ENCODE peak calls at places on chromosome 4, in five cellular contexts. S is RCC 7860; Z is K562; J is stimulated activated CD4-positive, alpha-beta T cell treated with anti-CD3 and anti-CD28 coated beads, Interleukin-2, amount 100 ng/mL, for 48 hours; K is NCI-H187. M is an unnamed sample.

GRCh38 chr4:74793757-74794340 is 474 bp downstream of the BTC start:
- DNase-seq in Z (no peak), K (peak; percentile 68), S (no peak), J (no peak), M (no peak)

GRCh38 chr4:7660640-7661039 is 225.9 kb upstream of the PSAPL1 start:
- DNase-seq in Z (no peak), S (no peak), J (no peak), K (no peak), M (no peak)

GRCh38 chr4:38949416-38950051 is 81.9 kb downstream of the FAM114A1 start:
- DNase-seq in J (no peak), K (no peak), S (peak; percentile 43), Z (no peak), M (no peak)

GRCh38 chr4:78551420-78552351 is at the start of gene ANXA3:
- DNase-seq in K (peak; percentile 37), Z (peak; percentile 71), J (peak; percentile 2), S (no peak), M (no peak)

GRCh38 chr4:166622425-166622977 is 611.8 kb downstream of the SPOCK3 start:
- DNase-seq in J (no peak), Z (no peak), S (no peak), K (no peak), M (no peak)

GRCh38 chr4:159508917-159509500 is 406.1 kb downstream of the RAPGEF2 start:
- DNase-seq in Z (no peak), S (no peak), J (no peak), K (no peak), M (no peak)

GRCh38 chr4:6278801-6279197 is 9.1 kb downstream of the WFS1 start:
- DNase-seq in S (no peak), K (no peak), J (no peak), Z (peak; percentile 51), M (no peak)

GRCh38 chr4:123478859-123479345 is 82.3 kb downstream of the SPRY1 start:
- DNase-seq in K (no peak), S (no peak), J (no peak), Z (peak; percentile 16), M (no peak)

GRCh38 chr4:113760094-113760851 is 1.3 kb downstream of the CAMK2D start:
- DNase-seq in S (peak; percentile 11), J (peak; percentile 7), Z (no peak), K (peak; percentile 14), M (no peak)